ENCODE peak calls at places on chromosome 9, in six cellular contexts. L is right lobe of liver, G is AG10803, P is psoas muscle, O is tibial nerve, T is neural progenitor cell. E is an unnamed sample.
A peak's percentile ranks its signal among the peaks of the same experiment; 100 is the strongest.

GRCh38 chr9:95896580-95896979 is 21.1 kb downstream of the ERCC6L2 start:
- DNase-seq in L (no peak), G (no peak), P (no peak), O (no peak), T (no peak), E (no peak)

GRCh38 chr9:31253800-31254762 is 1130.4 kb upstream of the ACO1 start:
- DNase-seq in L (no peak), G (no peak), P (no peak), O (no peak), T (no peak), E (no peak)

GRCh38 chr9:124280176-124280691 is 22.5 kb downstream of the NEK6 start:
- DNase-seq in L (peak; percentile 79), G (peak; percentile 85), P (no peak), O (no peak), T (no peak), E (no peak)

GRCh38 chr9:122346478-122347347 is 24.1 kb upstream of the PTGS1 start:
- DNase-seq in L (peak; percentile 66), G (no peak), P (peak; percentile 68), O (peak; percentile 16), T (peak; percentile 77), E (peak; percentile 41)

GRCh38 chr9:22244141-22245011 is 202.2 kb upstream of the DMRTA1 start:
- DNase-seq in L (no peak), G (peak; percentile 67), P (no peak), O (no peak), T (peak; percentile 53), E (no peak)

GRCh38 chr9:35705372-35705771 is 15.6 kb upstream of the TPM2 start:
- DNase-seq in L (no peak), G (no peak), P (no peak), O (no peak), T (no peak), E (no peak)

GRCh38 chr9:87516222-87516930 is 18.7 kb downstream of the DAPK1 start:
- DNase-seq in L (peak; percentile 66), G (no peak), P (peak; percentile 44), O (peak; percentile 29), T (no peak), E (no peak)

GRCh38 chr9:91186311-91187101 is 175.2 kb downstream of the AUH start:
- DNase-seq in L (no peak), G (no peak), P (no peak), O (no peak), T (no peak), E (peak; percentile 54)

GRCh38 chr9:110536802-110537201 is 42.7 kb downstream of the SVEP1 start:
- DNase-seq in L (no peak), G (peak; percentile 90), P (no peak), O (no peak), T (no peak), E (no peak)

GRCh38 chr9:109101810-109102209 is 17.9 kb downstream of the TMEM245 start:
- DNase-seq in L (no peak), G (peak; percentile 34), P (no peak), O (no peak), T (no peak), E (peak; percentile 22)

GRCh38 chr9:31304576-31304975 is 1079.9 kb upstream of the ACO1 start:
- DNase-seq in L (no peak), G (peak; percentile 34), P (no peak), O (no peak), T (no peak), E (no peak)

GRCh38 chr9:32706004-32706749 is 70.7 kb upstream of the TAF1L start:
- DNase-seq in L (no peak), G (no peak), P (no peak), O (no peak), T (no peak), E (peak; percentile 76)

GRCh38 chr9:89134709-89135108 is 43.9 kb downstream of the SHC3 start:
- DNase-seq in L (no peak), G (no peak), P (no peak), O (no peak), T (no peak), E (no peak)

GRCh38 chr9:93464395-93464794 is 11.0 kb upstream of the FAM120AOS start:
- DNase-seq in L (no peak), G (no peak), P (no peak), O (no peak), T (no peak), E (no peak)

GRCh38 chr9:36328798-36329411 is 70.7 kb upstream of the GNE start:
- DNase-seq in L (no peak), G (peak; percentile 74), P (no peak), O (no peak), T (peak; percentile 68), E (no peak)

GRCh38 chr9:89641980-89642379 is 37.2 kb downstream of the GADD45G start:
- DNase-seq in L (no peak), G (no peak), P (no peak), O (no peak), T (no peak), E (no peak)

GRCh38 chr9:1152171-1152570 is 102.0 kb downstream of the DMRT2 start:
- DNase-seq in L (no peak), G (no peak), P (no peak), O (no peak), T (no peak), E (no peak)

GRCh38 chr9:37914154-37914551 is 10.2 kb upstream of the SLC25A51 start:
- DNase-seq in L (no peak), G (no peak), P (no peak), O (no peak), T (no peak), E (no peak)

GRCh38 chr9:71681708-71682268 is 86.5 kb downstream of the CEMIP2 start:
- DNase-seq in L (no peak), G (peak; percentile 72), P (no peak), O (no peak), T (no peak), E (peak; percentile 9)

GRCh38 chr9:108469654-108470053 is 386.1 kb downstream of the ACTL7B start:
- DNase-seq in L (no peak), G (peak; percentile 27), P (no peak), O (no peak), T (no peak), E (peak; percentile 68)

GRCh38 chr9:98993570-98993945 is 49.9 kb downstream of the COL15A1 start:
- DNase-seq in L (no peak), G (no peak), P (no peak), O (no peak), T (no peak), E (no peak)

GRCh38 chr9:102974530-102974929 is 20.6 kb upstream of the CYLC2 start:
- DNase-seq in L (no peak), G (no peak), P (no peak), O (no peak), T (no peak), E (no peak)

GRCh38 chr9:109791747-109792146 is 11.7 kb downstream of the PALM2AKAP2 start:
- DNase-seq in L (peak; percentile 70), G (no peak), P (no peak), O (no peak), T (no peak), E (no peak)

GRCh38 chr9:6877671-6878161 is 119.9 kb downstream of the KDM4C start:
- DNase-seq in L (no peak), G (peak; percentile 58), P (no peak), O (no peak), T (no peak), E (no peak)

GRCh38 chr9:114232091-114232440 is 76.7 kb downstream of the COL27A1 start:
- DNase-seq in L (no peak), G (no peak), P (no peak), O (no peak), T (no peak), E (no peak)

GRCh38 chr9:132857601-132858342 is 20.3 kb downstream of the AK8 start:
- DNase-seq in L (no peak), G (peak; percentile 25), P (peak; percentile 33), O (no peak), T (peak; percentile 62), E (peak; percentile 41)

GRCh38 chr9:93107151-93107824 is 11.3 kb downstream of the CARD19 start:
- DNase-seq in L (peak; percentile 37), G (no peak), P (no peak), O (no peak), T (no peak), E (no peak)

GRCh38 chr9:111287127-111287526 is 42.9 kb downstream of the OR2K2 start:
- DNase-seq in L (no peak), G (peak; percentile 87), P (no peak), O (no peak), T (peak; percentile 31), E (peak; percentile 81)

DNA sequence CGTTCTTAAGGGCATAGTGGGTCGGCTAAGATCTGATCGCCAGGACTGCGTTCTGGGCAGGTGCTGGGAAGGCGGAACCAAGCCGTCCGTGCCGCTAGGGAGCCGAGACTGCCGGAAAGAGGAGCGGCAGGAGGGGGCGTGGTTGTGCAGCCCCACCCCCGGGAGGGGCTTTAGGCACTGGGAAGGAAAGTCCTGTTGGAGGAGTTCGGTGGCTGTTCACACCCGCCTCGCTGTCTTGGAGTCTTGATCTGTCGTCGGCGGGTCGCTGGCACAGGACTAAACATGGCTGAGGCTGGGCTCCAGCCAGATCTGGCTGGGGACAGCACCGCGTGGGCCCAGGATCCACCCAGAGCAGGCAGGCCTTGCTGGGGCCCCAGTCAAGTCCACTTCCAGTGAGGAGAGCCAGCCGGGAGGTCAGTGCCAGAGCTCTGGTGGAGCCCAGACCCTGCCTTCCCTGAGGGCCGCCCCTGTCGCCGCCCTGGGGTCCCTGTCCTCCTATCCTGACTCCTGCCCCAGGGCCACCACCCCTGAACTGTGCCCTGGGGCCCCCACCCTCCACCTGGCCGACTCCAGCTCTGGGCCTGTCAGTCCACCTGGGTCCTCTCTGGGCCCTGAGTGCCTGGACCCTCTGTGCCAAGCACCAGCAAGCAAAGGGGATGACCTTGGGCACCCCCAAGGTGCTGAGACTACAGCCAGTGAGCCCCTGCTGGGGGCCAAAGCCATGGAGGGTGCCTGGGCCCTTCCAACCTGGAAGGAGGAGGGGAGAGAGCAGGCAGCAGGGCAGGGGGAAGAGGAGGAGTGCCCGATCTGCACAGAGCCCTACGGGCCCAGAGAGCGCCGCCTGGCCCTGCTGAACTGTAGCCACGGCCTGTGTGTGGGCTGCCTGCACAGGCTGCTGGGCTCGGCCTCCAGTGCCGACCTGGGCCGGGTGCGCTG is 4.5 kb downstream of the RNF208 start:
- DNase-seq in L (peak; percentile 70), G (peak; percentile 40), P (peak; percentile 69), O (peak; percentile 48), T (peak; percentile 60), E (no peak)
- H3K4me3 ChIP-seq in L (peak overlapping the region; percentile 17), G (peak overlapping the region; percentile 44), P (peak overlapping the region; percentile 59), O (peak overlapping the region; percentile 31), T (no peak overlapping the region), E (no peak overlapping the region)

GRCh38 chr9:18362901-18363685 is 110.9 kb upstream of the ADAMTSL1 start:
- DNase-seq in L (no peak), G (peak; percentile 81), P (no peak), O (no peak), T (no peak), E (no peak)
- H3K4me3 ChIP-seq in L (no peak overlapping the region), G (no peak overlapping the region), P (no peak overlapping the region), O (no peak overlapping the region), T (no peak overlapping the region), E (no peak overlapping the region)

GRCh38 chr9:125701351-125701750 is 5.7 kb downstream of the MAPKAP1 start:
- DNase-seq in L (no peak), G (peak; percentile 80), P (no peak), O (no peak), T (no peak), E (no peak)
- H3K4me3 ChIP-seq in L (no peak overlapping the region), G (peak overlapping the region; percentile 37), P (no peak overlapping the region), O (no peak overlapping the region), T (no peak overlapping the region), E (no peak overlapping the region)

DNA sequence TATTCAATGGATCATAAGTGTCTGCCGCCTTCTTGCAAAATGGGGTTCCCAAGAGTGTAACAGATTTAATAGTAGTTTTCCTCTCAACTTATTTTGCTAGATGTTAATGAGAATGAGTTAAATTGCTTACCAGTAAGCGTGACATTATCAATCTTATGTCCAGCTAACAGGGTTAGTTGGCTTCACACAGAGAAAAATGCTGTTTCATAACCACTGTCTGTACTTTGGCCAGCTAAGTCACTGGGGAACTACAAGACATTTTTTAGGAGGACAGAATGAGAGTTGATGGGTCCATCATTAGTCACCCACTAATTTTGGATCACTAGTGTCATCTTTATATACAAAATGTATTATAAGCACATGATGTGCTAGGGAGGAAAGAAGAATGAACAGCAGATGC is 1.4 kb downstream of the CDC37L1 start:
- DNase-seq in L (no peak), G (peak; percentile 75), P (no peak), O (no peak), T (no peak), E (no peak)
- H3K4me3 ChIP-seq in L (peak overlapping the region; percentile 91), G (peak overlapping the region; percentile 87), P (peak overlapping the region; percentile 78), O (peak overlapping the region; percentile 83), T (peak overlapping the region; percentile 80), E (peak overlapping the region; percentile 63)

E was measured in MG63.